ENCODE peak calls at places on chromosomes 12 and 14, in eight cellular contexts. J, A, G, L, O, M, V and N are unnamed samples. For H3K4me1, the result is how much of the 10 kb centered on the place peaks cover.

GRCh38 chr14:21275261-21275858 is 4.5 kb upstream of the RPGRIP1 start:
- DNase-seq in J (no peak), A (no peak), G (no peak), L (no peak), O (no peak), M (no peak), V (no peak), N (no peak)

GRCh38 chr12:26428420-26428819 is 233.0 kb downstream of the SSPN start:
- DNase-seq in J (no peak), A (no peak), G (no peak), L (no peak), O (no peak), M (peak), V (no peak), N (no peak)

GRCh38 chr12:14156606-14157005 is 175.2 kb upstream of the GRIN2B start:
- DNase-seq in J (no peak), A (no peak), G (no peak), L (no peak), O (no peak), M (no peak), V (no peak), N (no peak)

GRCh38 chr12:71704920-71705319 is 19.0 kb downstream of the TMEM19 start:
- DNase-seq in J (no peak), A (no peak), G (peak), L (no peak), O (no peak), M (no peak), V (no peak), N (no peak)

GRCh38 chr14:66443158-66443695 is 42.9 kb upstream of the CCDC196 start:
- DNase-seq in J (no peak), A (no peak), G (peak), L (no peak), O (no peak), M (peak), V (no peak), N (peak)

GRCh38 chr14:26328766-26329165 is 269.1 kb downstream of the NOVA1 start:
- DNase-seq in J (no peak), A (no peak), G (no peak), L (peak), O (no peak), M (no peak), V (no peak), N (no peak)

GRCh38 chr14:79514700-79515099 is 696.6 kb downstream of the DIO2 start:
- DNase-seq in J (peak), A (no peak), G (peak), L (peak), O (no peak), M (peak), V (no peak), N (no peak)

GRCh38 chr14:32078030-32078793 is 1.1 kb downstream of the ARHGAP5 start:
- DNase-seq in J (peak), A (peak), G (peak), L (no peak), O (no peak), M (peak), V (peak), N (peak)

GRCh38 chr14:39107624-39108023 is 4.6 kb upstream of the SEC23A start:
- DNase-seq in J (peak), A (peak), G (peak), L (peak), O (no peak), M (peak), V (no peak), N (peak)

GRCh38 chr14:102574840-102575478 is 17.5 kb upstream of the RCOR1 start:
- DNase-seq in J (peak), A (peak), G (no peak), L (peak), O (no peak), M (no peak), V (no peak), N (no peak)

GRCh38 chr12:125065021-125065752 is at the start of gene AACS:
- DNase-seq in J (peak), A (peak), G (peak), L (peak), O (no peak), M (peak), V (peak), N (peak)

GRCh38 chr12:14774944-14775651 is 28.2 kb downstream of the WBP11 start:
- DNase-seq in J (peak), A (peak), G (peak), L (peak), O (no peak), M (peak), V (no peak), N (peak)

GRCh38 chr12:52208424-52209165 is 16.8 kb upstream of the KRT80 start:
- DNase-seq in J (no peak), A (no peak), G (no peak), L (no peak), O (no peak), M (no peak), V (no peak), N (no peak)
- H3K27ac ChIP-seq in J (no peak), A (no peak), G (no peak), L (no peak), O (peak), M (no peak), V (no peak), N (no peak)

GRCh38 chr12:55713721-55714120 is 2.1 kb upstream of the BLOC1S1 start:
- DNase-seq in J (no peak), A (no peak), G (peak), L (no peak), O (no peak), M (peak), V (no peak), N (peak)

GRCh38 chr12:55717397-55718007 is 1.7 kb downstream of the BLOC1S1 start:
- DNase-seq in J (peak), A (no peak), G (peak), L (peak), O (no peak), M (peak), V (no peak), N (peak)

GRCh38 chr12:55716582-55717396 is 943 bp downstream of the BLOC1S1 start:
- DNase-seq in J (no peak), A (peak), G (peak), L (no peak), O (no peak), M (no peak), V (no peak), N (no peak)

GRCh38 chr12:55715833-55716581 is at the start of gene BLOC1S1:
- DNase-seq in J (peak), A (peak), G (peak), L (peak), O (peak), M (peak), V (peak), N (peak)

DNA sequence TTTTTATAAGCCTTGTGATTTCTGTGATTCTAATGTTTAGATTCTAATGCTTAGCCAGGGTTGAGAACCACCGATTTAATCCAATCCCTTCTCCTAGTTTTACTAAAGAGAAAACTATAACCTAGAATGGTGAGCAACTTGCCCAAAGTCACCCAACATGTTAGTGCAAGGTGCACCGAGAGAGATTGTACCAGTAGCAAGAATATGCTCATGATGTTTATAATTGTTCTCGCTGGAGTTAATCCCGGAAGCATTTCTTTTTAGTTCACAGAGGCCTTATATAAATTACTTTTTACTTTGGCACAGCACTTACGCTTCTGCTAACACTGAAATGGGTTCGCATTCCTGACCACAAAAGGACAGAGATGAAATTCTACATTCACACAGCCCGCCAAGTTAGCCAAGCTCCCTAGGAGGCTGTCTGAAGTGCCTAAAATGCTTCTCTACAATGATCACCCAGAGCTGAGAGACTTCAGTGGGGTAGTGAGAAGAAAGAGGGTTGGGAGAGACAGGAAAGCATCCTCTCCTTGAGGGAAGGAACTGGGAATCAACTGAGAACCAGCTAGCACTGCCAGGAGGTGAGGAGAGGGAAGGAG is 579 bp upstream of the BLOC1S1 start:
- DNase-seq in J (no peak), A (no peak), G (no peak), L (peak), O (no peak), M (peak), V (no peak), N (no peak)
- H3K4me1 ChIP-seq in J (under half), A (under half), G (half or more), L (under half), O (under half), M (half or more), V (under half), N (under half)

GRCh38 chr14:64569108-64570045 is 19.6 kb downstream of the PPP1R36 start:
- DNase-seq in J (peak), A (peak), G (peak), L (peak), O (peak), M (peak), V (no peak), N (peak)
- H3K4me2 ChIP-seq in J (no peak), A (no peak), G (peak), L (no peak), O (peak), M (no peak), V (no peak), N (peak)

GRCh38 chr14:52856139-52856538 is 64.7 kb upstream of the GNPNAT1 start:
- DNase-seq in J (no peak), A (no peak), G (no peak), L (peak), O (no peak), M (peak), V (no peak), N (no peak)

GRCh38 chr14:52853522-52853854 is 62.1 kb upstream of the GNPNAT1 start:
- DNase-seq in J (no peak), A (no peak), G (no peak), L (no peak), O (no peak), M (no peak), V (no peak), N (no peak)

GRCh38 chr14:52848626-52849025 is 57.2 kb upstream of the GNPNAT1 start:
- DNase-seq in J (peak), A (no peak), G (no peak), L (no peak), O (no peak), M (no peak), V (no peak), N (no peak)

GRCh38 chr14:52850520-52850919 is 59.1 kb upstream of the GNPNAT1 start:
- DNase-seq in J (no peak), A (no peak), G (no peak), L (no peak), O (no peak), M (no peak), V (no peak), N (no peak)

GRCh38 chr14:52852810-52853521 is 61.6 kb upstream of the GNPNAT1 start:
- DNase-seq in J (peak), A (no peak), G (no peak), L (peak), O (no peak), M (no peak), V (peak), N (no peak)
- H3K27ac ChIP-seq in J (no peak), A (peak), G (no peak), L (peak), O (no peak), M (no peak), V (peak), N (no peak)

DNA sequence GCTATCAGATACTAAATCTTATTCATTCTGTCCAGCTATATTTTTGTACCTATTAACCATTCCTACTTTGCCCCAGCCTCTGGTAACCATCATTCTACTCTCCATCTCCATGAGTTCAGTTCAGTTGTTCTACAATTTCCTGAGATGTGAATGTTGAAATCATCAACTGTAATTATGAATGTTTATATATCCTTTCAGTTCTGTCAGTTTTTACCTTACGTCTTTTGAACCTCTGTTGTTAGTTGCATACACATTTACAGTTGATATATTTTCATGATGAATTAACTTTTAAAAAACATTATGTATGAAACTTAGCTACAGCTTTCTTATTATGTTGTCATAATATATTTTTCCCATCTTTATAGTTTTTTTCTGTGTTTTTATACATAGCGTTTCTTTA is 102.1 kb downstream of the ARID2 start:
- DNase-seq in J (no peak), A (no peak), G (no peak), L (no peak), O (no peak), M (no peak), V (no peak), N (no peak)
- H3K4me1 ChIP-seq in J (under half), A (under half), G (under half), L (under half), O (under half), M (under half), V (under half), N (under half)

GRCh38 chr14:91831337-91831736 is 36.0 kb downstream of the TC2N start:
- DNase-seq in J (no peak), A (no peak), G (no peak), L (no peak), O (no peak), M (no peak), V (no peak), N (no peak)
- H3K4me2 ChIP-seq in J (no peak), A (no peak), G (peak), L (no peak), O (no peak), M (no peak), V (no peak), N (no peak)